ENCODE peak calls at places on chromosome 14, in seven cellular contexts. One of them, this sample, is unnamed. For H3K27me3, the result is how much of the 10 kb centered on the place peaks cover.

GRCh38 chr14:104676694-104677505 is 12.5 kb upstream of the INF2 start:
- DNase-seq in heart right ventricle: no peak
- DNase-seq in Peyer's patch: no peak
- DNase-seq in sigmoid colon: peak
- DNase-seq in GM23338: peak
- DNase-seq in tibial artery: no peak
- DNase-seq in AG04450: no peak
- DNase-seq in this sample: no peak

GRCh38 chr14:53055003-53055402 is 98.1 kb downstream of the DDHD1 start:
- DNase-seq in heart right ventricle: no peak
- DNase-seq in Peyer's patch: no peak
- DNase-seq in sigmoid colon: no peak
- DNase-seq in GM23338: peak
- DNase-seq in tibial artery: no peak
- DNase-seq in AG04450: peak
- DNase-seq in this sample: peak

GRCh38 chr14:86221755-86222154 is 691.8 kb downstream of the FLRT2 start:
- DNase-seq in heart right ventricle: no peak
- DNase-seq in Peyer's patch: no peak
- DNase-seq in sigmoid colon: no peak
- DNase-seq in GM23338: peak
- DNase-seq in tibial artery: no peak
- DNase-seq in AG04450: no peak
- DNase-seq in this sample: no peak

GRCh38 chr14:105844810-105845724 is 318.7 kb downstream of the TMEM121 start:
- DNase-seq in heart right ventricle: peak
- DNase-seq in Peyer's patch: no peak
- DNase-seq in sigmoid colon: no peak
- DNase-seq in GM23338: no peak
- DNase-seq in tibial artery: peak
- DNase-seq in AG04450: no peak
- DNase-seq in this sample: no peak

GRCh38 chr14:33062881-33063280 is 124.2 kb downstream of the NPAS3 start:
- DNase-seq in heart right ventricle: no peak
- DNase-seq in Peyer's patch: no peak
- DNase-seq in sigmoid colon: no peak
- DNase-seq in GM23338: no peak
- DNase-seq in tibial artery: no peak
- DNase-seq in AG04450: no peak
- DNase-seq in this sample: peak

GRCh38 chr14:21990116-21990515 is 316.5 kb upstream of the OR4E1 start:
- DNase-seq in heart right ventricle: no peak
- DNase-seq in Peyer's patch: no peak
- DNase-seq in sigmoid colon: no peak
- DNase-seq in GM23338: peak
- DNase-seq in tibial artery: no peak
- DNase-seq in AG04450: no peak
- DNase-seq in this sample: no peak

GRCh38 chr14:21101802-21102413 is 1.0 kb downstream of the TMEM253 start:
- DNase-seq in heart right ventricle: no peak
- DNase-seq in Peyer's patch: no peak
- DNase-seq in sigmoid colon: no peak
- DNase-seq in GM23338: no peak
- DNase-seq in tibial artery: no peak
- DNase-seq in AG04450: no peak
- DNase-seq in this sample: no peak

GRCh38 chr14:90700928-90701776 is 115.1 kb downstream of the TTC7B start:
- DNase-seq in heart right ventricle: no peak
- DNase-seq in Peyer's patch: no peak
- DNase-seq in sigmoid colon: no peak
- DNase-seq in GM23338: no peak
- DNase-seq in tibial artery: no peak
- DNase-seq in AG04450: no peak
- DNase-seq in this sample: no peak

GRCh38 chr14:26138764-26139445 is 458.9 kb downstream of the NOVA1 start:
- DNase-seq in heart right ventricle: no peak
- DNase-seq in Peyer's patch: no peak
- DNase-seq in sigmoid colon: no peak
- DNase-seq in GM23338: peak
- DNase-seq in tibial artery: no peak
- DNase-seq in AG04450: no peak
- DNase-seq in this sample: peak

GRCh38 chr14:100322138-100322957 is 791 bp upstream of the SLC25A47 start:
- DNase-seq in heart right ventricle: no peak
- DNase-seq in Peyer's patch: no peak
- DNase-seq in sigmoid colon: no peak
- DNase-seq in GM23338: no peak
- DNase-seq in tibial artery: no peak
- DNase-seq in AG04450: no peak
- DNase-seq in this sample: no peak

GRCh38 chr14:71465316-71465715 is 466.9 kb upstream of the RGS6 start:
- DNase-seq in heart right ventricle: no peak
- DNase-seq in Peyer's patch: no peak
- DNase-seq in sigmoid colon: no peak
- DNase-seq in GM23338: no peak
- DNase-seq in tibial artery: no peak
- DNase-seq in AG04450: no peak
- DNase-seq in this sample: peak

GRCh38 chr14:68977741-68978549 is 1.2 kb downstream of the ACTN1 start:
- DNase-seq in heart right ventricle: peak
- DNase-seq in Peyer's patch: peak
- DNase-seq in sigmoid colon: peak
- DNase-seq in GM23338: peak
- DNase-seq in tibial artery: peak
- DNase-seq in AG04450: peak
- DNase-seq in this sample: peak

GRCh38 chr14:104895786-104896642 is 28.7 kb upstream of the PLD4 start:
- DNase-seq in heart right ventricle: no peak
- DNase-seq in Peyer's patch: peak
- DNase-seq in sigmoid colon: peak
- DNase-seq in GM23338: no peak
- DNase-seq in tibial artery: no peak
- DNase-seq in AG04450: no peak
- DNase-seq in this sample: no peak

GRCh38 chr14:63996575-63997220 is 143.9 kb downstream of the SYNE2 start:
- DNase-seq in heart right ventricle: no peak
- DNase-seq in Peyer's patch: no peak
- DNase-seq in sigmoid colon: no peak
- DNase-seq in GM23338: no peak
- DNase-seq in tibial artery: no peak
- DNase-seq in AG04450: no peak
- DNase-seq in this sample: peak

GRCh38 chr14:99189201-99189801 is 82.7 kb downstream of the BCL11B start:
- DNase-seq in heart right ventricle: no peak
- DNase-seq in Peyer's patch: no peak
- DNase-seq in sigmoid colon: no peak
- DNase-seq in GM23338: no peak
- DNase-seq in tibial artery: no peak
- DNase-seq in AG04450: no peak
- DNase-seq in this sample: no peak

GRCh38 chr14:95472819-95473251 is 43.6 kb downstream of the SYNE3 start:
- DNase-seq in heart right ventricle: no peak
- DNase-seq in Peyer's patch: no peak
- DNase-seq in sigmoid colon: no peak
- DNase-seq in GM23338: no peak
- DNase-seq in tibial artery: no peak
- DNase-seq in AG04450: no peak
- DNase-seq in this sample: no peak

DNA sequence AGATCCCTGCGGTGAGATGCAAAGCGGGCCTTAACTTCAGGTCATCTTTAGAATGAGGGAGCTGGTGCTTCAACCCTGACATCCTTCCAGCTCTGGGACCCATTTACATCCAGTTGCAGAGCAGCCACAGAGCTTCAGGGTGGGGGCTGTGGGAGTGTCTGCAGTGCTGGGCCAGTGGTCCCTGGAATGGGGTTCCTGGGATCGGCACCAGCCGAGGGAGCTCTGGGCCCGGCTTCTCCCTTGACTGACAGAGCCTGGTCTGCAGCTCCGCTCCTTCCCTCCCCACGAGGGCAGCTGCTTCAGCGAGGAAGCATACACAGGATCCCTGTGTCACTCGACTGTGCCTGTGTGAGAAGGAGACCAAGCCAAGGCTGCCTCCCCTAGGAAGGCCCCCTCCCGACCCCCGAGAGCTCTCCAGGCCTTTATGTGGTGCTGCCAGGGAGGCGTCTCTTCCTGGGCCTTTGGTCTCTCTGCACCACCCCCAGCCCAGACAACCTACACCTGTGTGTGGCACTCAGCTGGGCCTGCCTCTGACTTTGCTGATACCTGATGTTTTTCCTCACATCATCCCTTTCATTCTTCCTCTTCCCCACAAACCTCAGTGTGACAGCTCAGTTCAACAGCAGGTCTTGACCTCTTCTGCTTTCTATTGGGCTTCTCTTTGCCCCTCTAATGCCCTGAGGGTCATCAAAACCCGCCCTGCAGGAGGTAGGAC is 48.1 kb upstream of the RIN3 start:
- DNase-seq in heart right ventricle: no peak
- DNase-seq in Peyer's patch: peak
- DNase-seq in sigmoid colon: peak
- DNase-seq in GM23338: no peak
- DNase-seq in tibial artery: no peak
- DNase-seq in AG04450: no peak
- DNase-seq in this sample: no peak
- H3K4me3 ChIP-seq in heart right ventricle: no peak
- H3K4me3 ChIP-seq in Peyer's patch: no peak
- H3K4me3 ChIP-seq in sigmoid colon: no peak
- H3K4me3 ChIP-seq in GM23338: no peak
- H3K4me3 ChIP-seq in tibial artery: no peak
- H3K4me3 ChIP-seq in AG04450: no peak
- H3K4me3 ChIP-seq in this sample: no peak

DNA sequence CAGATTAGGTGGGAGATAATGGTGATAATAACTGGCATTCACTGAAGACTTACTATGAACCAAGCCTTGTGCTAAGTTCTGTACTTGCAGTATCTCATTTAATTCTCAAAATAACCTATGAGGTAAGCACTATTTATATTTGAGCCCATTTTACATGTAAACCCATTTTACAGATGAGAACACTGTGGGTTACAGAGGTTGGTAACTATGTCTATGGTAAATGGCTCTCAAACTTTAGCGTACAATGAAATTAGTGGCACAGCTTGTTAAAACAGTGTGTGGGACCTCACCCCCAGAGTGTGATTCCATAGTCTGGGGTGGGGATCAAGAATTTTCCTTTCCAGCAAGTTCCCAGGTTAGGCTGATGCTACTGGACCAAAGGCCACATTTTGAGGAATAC is 22.2 kb upstream of the JPH4 start:
- DNase-seq in heart right ventricle: no peak
- DNase-seq in Peyer's patch: no peak
- DNase-seq in sigmoid colon: no peak
- DNase-seq in GM23338: no peak
- DNase-seq in tibial artery: no peak
- DNase-seq in AG04450: no peak
- DNase-seq in this sample: no peak
- H3K27me3 ChIP-seq in heart right ventricle: under half
- H3K27me3 ChIP-seq in Peyer's patch: under half
- H3K27me3 ChIP-seq in sigmoid colon: under half
- H3K27me3 ChIP-seq in GM23338: under half
- H3K27me3 ChIP-seq in tibial artery: under half
- H3K27me3 ChIP-seq in AG04450: under half
- H3K27me3 ChIP-seq in this sample: under half

GRCh38 chr14:30875788-30876053 is 1.4 kb downstream of the COCH start:
- DNase-seq in heart right ventricle: no peak
- DNase-seq in Peyer's patch: no peak
- DNase-seq in sigmoid colon: no peak
- DNase-seq in GM23338: peak
- DNase-seq in tibial artery: no peak
- DNase-seq in AG04450: no peak
- DNase-seq in this sample: no peak
- H3K4me3 ChIP-seq in heart right ventricle: no peak
- H3K4me3 ChIP-seq in Peyer's patch: no peak
- H3K4me3 ChIP-seq in sigmoid colon: no peak
- H3K4me3 ChIP-seq in GM23338: peak
- H3K4me3 ChIP-seq in tibial artery: no peak
- H3K4me3 ChIP-seq in AG04450: no peak
- H3K4me3 ChIP-seq in this sample: no peak

GRCh38 chr14:101474563-101475467 is 86.5 kb upstream of the DIO3 start:
- DNase-seq in heart right ventricle: no peak
- DNase-seq in Peyer's patch: peak
- DNase-seq in sigmoid colon: peak
- DNase-seq in GM23338: no peak
- DNase-seq in tibial artery: peak
- DNase-seq in AG04450: no peak
- DNase-seq in this sample: no peak
- H3K27me3 ChIP-seq in heart right ventricle: under half
- H3K27me3 ChIP-seq in Peyer's patch: under half
- H3K27me3 ChIP-seq in sigmoid colon: under half
- H3K27me3 ChIP-seq in GM23338: under half
- H3K27me3 ChIP-seq in tibial artery: under half
- H3K27me3 ChIP-seq in AG04450: under half
- H3K27me3 ChIP-seq in this sample: under half

DNA sequence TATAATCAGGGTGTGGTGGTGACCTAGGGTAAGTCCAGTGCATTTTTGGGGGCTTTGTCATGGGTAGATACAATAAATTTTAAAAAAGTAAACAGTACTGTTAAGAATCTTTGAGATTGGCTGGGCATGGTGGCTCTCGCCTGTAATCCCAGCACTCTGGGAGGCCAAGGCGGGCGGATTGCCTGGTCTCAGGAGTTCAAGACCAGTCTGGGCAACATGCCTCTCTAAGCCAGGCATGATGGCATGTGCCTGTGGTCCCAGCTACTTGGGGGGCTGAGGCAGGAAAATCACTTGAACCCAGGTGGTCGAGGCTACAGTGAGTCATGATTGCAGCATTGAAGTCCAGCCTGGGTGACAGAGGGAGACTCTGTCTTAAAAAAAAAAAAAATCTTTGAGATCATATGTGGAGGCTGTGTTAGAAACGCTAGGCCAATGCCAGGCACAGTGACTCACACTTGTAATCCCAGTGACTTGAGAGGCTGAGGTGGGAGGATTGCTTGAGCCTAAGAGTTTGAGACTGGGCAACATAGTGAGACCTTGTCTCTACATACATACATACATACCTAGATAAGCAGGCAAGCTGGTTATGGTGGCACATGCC is 67.7 kb downstream of the PRKCH start:
- DNase-seq in heart right ventricle: no peak
- DNase-seq in Peyer's patch: no peak
- DNase-seq in sigmoid colon: no peak
- DNase-seq in GM23338: no peak
- DNase-seq in tibial artery: no peak
- DNase-seq in AG04450: no peak
- DNase-seq in this sample: peak
- H3K4me3 ChIP-seq in heart right ventricle: no peak
- H3K4me3 ChIP-seq in Peyer's patch: no peak
- H3K4me3 ChIP-seq in sigmoid colon: no peak
- H3K4me3 ChIP-seq in GM23338: no peak
- H3K4me3 ChIP-seq in tibial artery: no peak
- H3K4me3 ChIP-seq in AG04450: no peak
- H3K4me3 ChIP-seq in this sample: no peak

GRCh38 chr14:36504805-36505192 is 15.2 kb downstream of the NKX2-1 start:
- DNase-seq in heart right ventricle: no peak
- DNase-seq in Peyer's patch: no peak
- DNase-seq in sigmoid colon: no peak
- DNase-seq in GM23338: peak
- DNase-seq in tibial artery: no peak
- DNase-seq in AG04450: no peak
- DNase-seq in this sample: no peak
- H3K27me3 ChIP-seq in heart right ventricle: under half
- H3K27me3 ChIP-seq in Peyer's patch: half or more
- H3K27me3 ChIP-seq in sigmoid colon: under half
- H3K27me3 ChIP-seq in GM23338: half or more
- H3K27me3 ChIP-seq in tibial artery: under half
- H3K27me3 ChIP-seq in AG04450: half or more
- H3K27me3 ChIP-seq in this sample: half or more

GRCh38 chr14:77315115-77315944 is 5.4 kb downstream of the POMT2 start:
- DNase-seq in heart right ventricle: no peak
- DNase-seq in Peyer's patch: no peak
- DNase-seq in sigmoid colon: peak
- DNase-seq in GM23338: no peak
- DNase-seq in tibial artery: no peak
- DNase-seq in AG04450: no peak
- DNase-seq in this sample: no peak
- H3K4me3 ChIP-seq in heart right ventricle: peak
- H3K4me3 ChIP-seq in Peyer's patch: no peak
- H3K4me3 ChIP-seq in sigmoid colon: no peak
- H3K4me3 ChIP-seq in GM23338: no peak
- H3K4me3 ChIP-seq in tibial artery: no peak
- H3K4me3 ChIP-seq in AG04450: no peak
- H3K4me3 ChIP-seq in this sample: no peak

This sample was measured in brain microvascular endothelial cell.